ENCODE peak calls at places on chromosomes 13 and 19, in six cellular contexts. P is uterus, W is prostate gland, K is stomach, T is Peyer's patch, M is breast epithelium. O is an unnamed sample.

GRCh38 chr13:97724450-97724849 is 229.0 kb upstream of the IPO5 start:
- DNase-seq in W (no peak), P (no peak), T (no peak), M (no peak), K (no peak), O (no peak)

GRCh38 chr19:44840811-44841210 is 5.3 kb upstream of the NECTIN2 start:
- DNase-seq in W (no peak), P (no peak), M (no peak), T (no peak), K (no peak), O (no peak)

GRCh38 chr19:23822735-23823134 is 64.0 kb upstream of the ZNF681 start:
- DNase-seq in K (peak), P (no peak), W (no peak), M (no peak), T (no peak), O (no peak)

GRCh38 chr13:45367358-45367757 is 26.4 kb upstream of the TPT1 start:
- DNase-seq in W (peak), P (peak), K (peak), M (no peak), T (peak), O (peak)

GRCh38 chr19:37218592-37218935 is 550 bp downstream of the ZNF383 start:
- DNase-seq in W (no peak), M (no peak), T (no peak), P (no peak), K (no peak), O (no peak)

GRCh38 chr13:108044929-108045328 is 170.4 kb downstream of the LIG4 start:
- DNase-seq in P (no peak), T (no peak), K (no peak), M (no peak), W (no peak), O (no peak)

GRCh38 chr13:78785764-78786163 is 126.8 kb upstream of the OBI1 start:
- DNase-seq in P (no peak), M (no peak), W (no peak), K (no peak), T (no peak), O (no peak)

GRCh38 chr13:46179576-46180368 is 2.2 kb downstream of the LCP1 start:
- DNase-seq in M (no peak), W (no peak), P (no peak), K (peak), T (peak), O (no peak)

GRCh38 chr13:41418027-41418426 is 39.3 kb upstream of the RGCC start:
- DNase-seq in M (no peak), T (no peak), K (no peak), W (no peak), P (no peak), O (no peak)

GRCh38 chr19:13839938-13840750 is 36.8 kb upstream of the NANOS3 start:
- DNase-seq in P (no peak), K (peak), W (no peak), M (peak), T (peak), O (no peak)

GRCh38 chr13:99374994-99375805 is 68.0 kb upstream of the GPR183 start:
- DNase-seq in P (no peak), T (no peak), W (no peak), M (no peak), K (no peak), O (no peak)

GRCh38 chr19:43755256-43755801 is 567 bp upstream of the SMG9 start:
- DNase-seq in K (peak), T (peak), W (peak), M (peak), P (peak), O (no peak)

GRCh38 chr19:54440641-54441040 is 8.4 kb upstream of the LENG8 start:
- DNase-seq in M (no peak), P (no peak), K (no peak), T (no peak), W (no peak), O (no peak)

GRCh38 chr13:27659466-27659865 is 37.8 kb downstream of the POLR1D start:
- DNase-seq in T (no peak), M (no peak), W (no peak), K (no peak), P (no peak), O (no peak)

GRCh38 chr13:71513414-71514063 is 353.5 kb downstream of the DACH1 start:
- DNase-seq in K (no peak), T (no peak), P (no peak), M (no peak), W (no peak), O (no peak)

GRCh38 chr19:54493967-54494585 is 8.6 kb upstream of the LAIR2 start:
- DNase-seq in M (no peak), T (no peak), W (no peak), P (no peak), K (no peak), O (no peak)

GRCh38 chr13:102825400-102825799 is 20.4 kb upstream of the ERCC5 start:
- DNase-seq in W (no peak), T (no peak), K (no peak), P (no peak), M (no peak), O (no peak)

GRCh38 chr13:102836471-102836870 is 9.4 kb upstream of the ERCC5 start:
- DNase-seq in T (no peak), M (no peak), P (no peak), K (no peak), W (no peak), O (no peak)

GRCh38 chr13:102825921-102826706 is 19.7 kb upstream of the ERCC5 start:
- DNase-seq in W (no peak), M (no peak), P (no peak), T (no peak), K (no peak), O (no peak)

DNA sequence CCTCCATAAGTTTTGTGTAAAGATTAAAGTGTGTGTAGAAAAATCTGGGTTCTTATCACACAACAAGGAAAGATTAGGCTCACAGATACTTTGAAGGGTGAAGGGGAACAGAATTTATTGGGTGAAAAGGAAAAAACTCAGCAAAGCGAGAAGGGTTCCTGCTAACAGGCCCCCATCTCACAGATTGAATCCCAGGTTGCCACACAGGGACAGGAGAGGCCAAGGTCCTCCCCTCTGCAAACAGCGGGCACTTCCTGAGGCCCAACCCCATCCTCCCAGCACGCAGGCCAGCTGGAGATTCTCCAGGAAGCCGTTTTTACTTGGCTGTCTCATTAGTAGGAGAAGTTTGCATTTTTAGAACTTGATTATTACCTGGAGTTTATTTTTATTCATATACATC is 15.2 kb upstream of the ERCC5 start:
- DNase-seq in M (no peak), P (no peak), T (peak), W (peak), K (peak), O (no peak)
- TF ChIP-seq POLR2A in M (no peak), P (no peak), T (no peak), W (no peak), K (no peak), O (no peak)

DNA sequence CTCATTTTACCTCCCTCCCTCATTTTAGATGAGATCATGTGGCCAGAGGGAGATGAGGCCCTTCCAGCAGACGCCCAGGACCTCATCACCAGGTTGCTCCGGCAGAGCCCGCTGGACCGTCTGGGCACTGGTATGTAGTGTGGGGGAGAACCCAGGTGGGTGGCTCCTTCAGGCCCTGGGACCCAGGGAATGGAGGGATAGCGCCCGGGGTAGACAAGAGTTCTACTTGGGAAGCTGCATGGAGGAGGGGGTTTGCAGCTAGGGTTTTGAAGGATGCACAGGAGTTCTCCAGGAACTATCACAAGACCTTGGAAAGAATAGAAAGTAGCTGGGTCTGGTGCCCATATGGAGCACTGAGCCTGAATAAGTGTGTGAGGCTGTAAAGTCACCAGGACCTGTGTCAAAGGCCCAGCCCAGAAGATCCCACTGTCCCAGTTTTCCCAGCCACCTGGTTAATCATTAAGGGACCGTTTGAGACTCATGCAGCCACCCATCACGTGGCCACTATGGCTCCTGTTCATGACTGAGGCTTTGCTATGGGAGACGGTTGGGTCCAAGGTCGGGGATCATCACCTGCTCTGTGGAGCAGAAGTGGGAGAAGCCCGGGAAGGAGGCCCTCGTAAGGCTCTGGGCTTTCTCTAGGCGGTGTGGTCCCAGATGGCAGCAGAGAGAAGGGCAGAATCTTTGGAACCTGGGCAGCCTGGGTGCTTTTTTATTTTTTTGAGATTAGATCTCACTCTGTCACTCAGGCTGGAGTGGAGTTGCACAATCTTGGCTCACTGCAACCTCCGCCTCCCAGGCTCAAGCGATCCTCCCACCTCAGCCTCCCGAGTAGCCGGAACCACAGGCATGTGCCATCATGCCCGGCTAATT is 17.0 kb upstream of the PIK3R2 start:
- DNase-seq in T (peak), P (no peak), M (no peak), W (no peak), K (no peak), O (no peak)
- TF ChIP-seq POLR2A in T (no peak), P (no peak), M (no peak), W (no peak), K (no peak), O (no peak)

GRCh38 chr19:39943586-39943985 is 9.2 kb upstream of the FCGBP start:
- DNase-seq in K (peak), W (no peak), P (no peak), T (peak), M (no peak), O (no peak)
- TF ChIP-seq POLR2A in K (no peak), W (no peak), P (no peak), T (no peak), M (no peak), O (no peak)

DNA sequence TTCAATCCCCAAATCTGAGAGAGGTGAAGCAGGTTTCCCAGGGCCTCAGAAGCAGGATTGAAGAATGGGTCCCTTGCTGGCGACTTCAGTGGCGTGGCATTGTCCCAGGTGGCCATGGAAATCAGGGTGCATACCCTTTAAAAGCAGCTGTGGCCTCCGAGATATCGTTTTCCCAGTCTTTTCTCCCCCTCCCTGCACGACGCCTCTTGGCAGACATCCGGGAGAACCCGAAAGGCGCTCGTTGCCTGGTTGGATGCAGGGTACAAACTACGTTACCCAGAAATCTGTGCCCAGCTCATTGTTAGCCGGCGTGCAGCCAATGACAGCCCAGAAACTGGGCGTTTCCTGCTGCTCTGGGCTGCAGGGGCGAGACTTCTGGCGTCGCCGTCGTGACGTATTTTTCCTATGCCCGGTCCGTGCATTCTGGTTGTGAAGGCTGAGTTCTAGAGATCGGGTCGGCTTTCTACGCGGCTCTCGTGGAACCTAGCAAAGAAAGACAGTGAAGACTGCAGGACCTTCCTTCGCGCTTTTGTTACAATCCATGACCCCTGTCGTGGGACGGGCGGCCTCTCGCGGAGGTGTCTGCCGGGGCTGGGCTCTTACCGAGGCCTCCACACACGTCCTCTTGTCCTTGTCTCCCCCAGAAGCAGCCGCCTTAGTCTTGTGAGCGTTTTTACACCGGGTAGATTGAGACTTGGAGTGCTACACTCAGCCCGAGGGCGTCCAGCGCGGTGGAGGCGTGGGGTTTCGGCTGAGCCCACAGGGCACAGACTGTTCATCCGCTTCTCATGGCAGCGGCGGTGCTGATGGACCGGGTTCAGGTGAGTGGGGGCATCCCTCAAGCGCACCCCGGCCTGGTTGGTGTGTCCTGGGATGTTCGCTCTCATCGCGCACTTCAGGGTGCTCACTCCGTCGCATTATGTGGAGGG is at the start of gene ZNF304:
- DNase-seq in M (peak), K (peak), W (peak), T (peak), P (peak), O (peak)
- TF ChIP-seq POLR2A in M (no peak), K (no peak), W (no peak), T (no peak), P (no peak), O (no peak)